ENCODE peak calls at places on chromosome 1, in seven cellular contexts. E is IMR-90, I is stomach, U is K562, L is breast epithelium, Z is esophagus squamous epithelium, R is prostate gland. N is an unnamed sample. For H3K4me1, the result is how much of the 10 kb centered on the place peaks cover.

GRCh38 chr1:27402349-27402754 is 9.9 kb downstream of the GPR3 start:
- DNase-seq in E (peak), I (peak), U (no peak), L (peak), Z (no peak), R (peak), N (peak)

GRCh38 chr1:112359961-112360767 is 35.9 kb upstream of the CTTNBP2NL start:
- DNase-seq in E (peak), I (peak), U (no peak), L (peak), Z (no peak), R (peak), N (peak)

GRCh38 chr1:246161626-246162025 is 345.5 kb downstream of the SMYD3 start:
- DNase-seq in E (peak), I (no peak), U (no peak), L (no peak), Z (no peak), R (no peak), N (peak)

GRCh38 chr1:201084171-201084766 is 28.0 kb downstream of the CACNA1S start:
- DNase-seq in E (no peak), I (no peak), U (no peak), L (no peak), Z (no peak), R (no peak), N (no peak)

GRCh38 chr1:53733975-53734649 is 4.9 kb downstream of the GLIS1 start:
- DNase-seq in E (peak), I (no peak), U (no peak), L (no peak), Z (no peak), R (no peak), N (no peak)

GRCh38 chr1:41221995-41222991 is 19.8 kb downstream of the SCMH1 start:
- DNase-seq in E (no peak), I (no peak), U (no peak), L (no peak), Z (no peak), R (no peak), N (no peak)

GRCh38 chr1:23217421-23218115 is at the start of gene HTR1D:
- DNase-seq in E (no peak), I (no peak), U (peak), L (no peak), Z (no peak), R (no peak), N (no peak)

GRCh38 chr1:245953876-245954660 is 553.0 kb downstream of the SMYD3 start:
- DNase-seq in E (no peak), I (no peak), U (no peak), L (no peak), Z (no peak), R (no peak), N (no peak)

GRCh38 chr1:27863552-27863943 is 8.8 kb upstream of the THEMIS2 start:
- DNase-seq in E (no peak), I (no peak), U (no peak), L (no peak), Z (no peak), R (no peak), N (peak)

GRCh38 chr1:237814319-237814924 is 76.3 kb downstream of the ZP4 start:
- DNase-seq in E (peak), I (no peak), U (no peak), L (no peak), Z (no peak), R (no peak), N (no peak)

GRCh38 chr1:44777969-44778635 is 2.8 kb downstream of the RPS8 start:
- DNase-seq in E (no peak), I (no peak), U (no peak), L (no peak), Z (no peak), R (no peak), N (no peak)
- TF ChIP-seq POLR2A in E (no peak), I (no peak), U (peak), L (no peak), Z (no peak), R (no peak), N (no peak)

GRCh38 chr1:10516244-10516643 is 41.5 kb downstream of the PEX14 start:
- DNase-seq in E (no peak), I (no peak), U (no peak), L (no peak), Z (no peak), R (peak), N (no peak)
- H3K4me1 ChIP-seq in E (under half), I (under half), U (under half), L (under half), Z (under half), R (under half), N (under half)

DNA sequence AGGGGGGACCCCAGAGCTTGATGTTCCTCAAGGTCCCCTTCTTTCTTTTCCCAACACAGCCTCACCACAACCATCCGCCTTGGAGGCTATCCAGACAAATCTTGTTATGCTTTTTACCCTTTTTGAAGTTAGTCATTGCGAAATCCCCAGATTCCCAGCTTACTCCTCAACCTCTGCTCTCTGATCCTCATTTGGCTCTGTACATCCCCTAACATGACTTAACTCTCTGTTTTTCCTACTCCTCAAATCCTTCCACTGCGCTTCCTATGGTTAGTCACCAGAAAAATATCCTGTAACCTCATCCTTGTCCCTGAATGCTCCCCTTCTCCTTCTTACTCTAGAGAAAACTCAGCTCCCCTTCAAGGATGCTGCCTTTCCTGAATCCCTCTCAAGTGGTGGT is 189.1 kb upstream of the POU3F1 start:
- DNase-seq in E (peak), I (no peak), U (no peak), L (no peak), Z (no peak), R (no peak), N (no peak)
- H3K4me3 ChIP-seq in E (no peak), I (no peak), U (no peak), L (no peak), Z (no peak), R (no peak), N (no peak)

GRCh38 chr1:151790940-151791651 is 796 bp upstream of the TDRKH start:
- DNase-seq in E (no peak), I (no peak), U (peak), L (no peak), Z (no peak), R (no peak), N (no peak)

GRCh38 chr1:151787689-151788088 is 2.6 kb downstream of the TDRKH start:
- DNase-seq in E (no peak), I (no peak), U (no peak), L (no peak), Z (no peak), R (no peak), N (no peak)

DNA sequence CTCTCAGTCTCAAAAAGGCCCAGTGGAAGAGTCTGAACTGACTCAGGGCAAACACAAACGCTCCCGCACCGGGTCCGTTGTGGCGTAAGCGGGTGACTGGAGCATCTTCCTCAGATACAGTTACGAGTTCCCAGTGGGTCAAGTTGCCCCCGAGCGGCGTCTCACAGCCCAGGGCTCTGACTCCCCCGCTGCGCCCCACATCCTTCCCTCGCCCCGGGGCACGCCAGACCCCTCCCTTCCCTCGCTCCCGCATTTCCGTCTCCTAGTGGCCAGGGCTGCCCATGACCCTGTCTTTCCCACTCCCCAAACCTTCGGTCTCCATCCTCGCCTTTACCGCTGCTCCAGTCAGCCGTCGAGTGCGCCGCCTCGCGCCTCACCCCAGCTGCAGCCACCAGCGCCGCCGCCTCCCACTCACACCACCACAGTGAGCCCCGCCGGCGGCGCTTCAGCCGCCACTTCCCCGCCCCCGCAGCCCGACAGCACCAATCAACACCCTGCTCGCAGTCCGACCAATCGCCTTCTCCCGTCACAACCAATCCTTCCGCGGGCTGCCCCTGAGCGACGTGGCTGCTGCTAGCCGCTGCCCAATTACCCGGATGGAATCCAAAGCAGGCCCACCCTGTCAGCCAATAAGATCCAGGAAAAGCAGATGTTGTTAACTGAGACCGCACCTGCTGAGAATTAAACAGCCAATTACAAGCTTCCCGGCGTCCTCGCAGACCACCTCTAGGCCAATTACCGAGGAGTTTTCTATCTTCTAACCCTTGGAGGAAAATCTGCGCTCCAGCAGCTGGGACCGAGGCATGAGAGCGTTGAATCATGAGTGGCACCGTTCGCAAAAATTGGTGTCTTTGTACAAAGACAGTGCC is at the start of gene TDRKH:
- DNase-seq in E (peak), I (peak), U (peak), L (peak), Z (peak), R (peak), N (peak)
- TF ChIP-seq POLR2A in E (no peak), I (no peak), U (peak), L (no peak), Z (peak), R (peak), N (peak)

GRCh38 chr1:34070201-34070836 is 94.7 kb downstream of the CSMD2 start:
- DNase-seq in E (no peak), I (no peak), U (no peak), L (no peak), Z (no peak), R (no peak), N (no peak)

GRCh38 chr1:34073028-34073730 is 91.9 kb downstream of the CSMD2 start:
- DNase-seq in E (no peak), I (no peak), U (no peak), L (no peak), Z (no peak), R (no peak), N (no peak)
- H3K4me1 ChIP-seq in E (under half), I (under half), U (under half), L (under half), Z (under half), R (under half), N (under half)

GRCh38 chr1:198655464-198656121 is 16.8 kb downstream of the PTPRC start:
- DNase-seq in E (no peak), I (no peak), U (no peak), L (no peak), Z (no peak), R (no peak), N (no peak)
- H3K4me3 ChIP-seq in E (no peak), I (no peak), U (no peak), L (no peak), Z (no peak), R (no peak), N (no peak)

DNA sequence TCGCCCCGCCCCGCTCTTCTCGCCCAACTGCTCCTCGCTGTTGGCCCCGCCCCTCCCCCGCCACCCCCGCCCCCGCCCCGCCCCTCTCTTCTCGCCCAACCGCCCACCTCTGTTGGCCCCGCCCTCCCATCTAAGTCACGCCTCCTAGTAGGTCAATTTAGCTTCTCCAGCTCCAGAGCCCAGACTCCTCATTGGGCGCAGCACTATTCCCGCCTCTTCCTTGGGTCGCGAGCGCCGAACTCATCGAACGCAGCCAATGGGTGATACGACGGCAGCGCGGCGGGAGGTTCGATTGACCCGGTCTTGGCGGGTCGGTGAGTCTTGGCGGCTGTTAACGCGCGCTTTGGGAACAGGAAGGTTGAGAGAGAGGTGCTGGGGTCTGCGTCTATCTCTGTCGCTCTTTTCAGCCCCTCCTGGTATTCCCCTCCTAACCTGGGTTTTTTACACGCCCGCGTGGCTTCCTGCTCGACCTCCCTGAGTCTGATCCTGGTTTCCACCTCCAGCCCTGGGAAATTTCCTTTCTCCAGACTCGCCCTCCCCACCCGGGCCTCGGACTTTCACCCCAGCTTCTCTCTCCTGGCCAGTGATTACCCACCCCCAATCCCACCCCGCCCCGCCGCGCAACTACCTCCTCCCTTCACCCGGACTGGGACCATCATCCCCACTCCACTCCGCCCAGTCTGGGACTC is at the start of gene RAD54L:
- DNase-seq in E (peak), I (peak), U (peak), L (peak), Z (peak), R (peak), N (peak)
- TF ChIP-seq POLR2A in E (peak), I (no peak), U (peak), L (no peak), Z (no peak), R (peak), N (no peak)

DNA sequence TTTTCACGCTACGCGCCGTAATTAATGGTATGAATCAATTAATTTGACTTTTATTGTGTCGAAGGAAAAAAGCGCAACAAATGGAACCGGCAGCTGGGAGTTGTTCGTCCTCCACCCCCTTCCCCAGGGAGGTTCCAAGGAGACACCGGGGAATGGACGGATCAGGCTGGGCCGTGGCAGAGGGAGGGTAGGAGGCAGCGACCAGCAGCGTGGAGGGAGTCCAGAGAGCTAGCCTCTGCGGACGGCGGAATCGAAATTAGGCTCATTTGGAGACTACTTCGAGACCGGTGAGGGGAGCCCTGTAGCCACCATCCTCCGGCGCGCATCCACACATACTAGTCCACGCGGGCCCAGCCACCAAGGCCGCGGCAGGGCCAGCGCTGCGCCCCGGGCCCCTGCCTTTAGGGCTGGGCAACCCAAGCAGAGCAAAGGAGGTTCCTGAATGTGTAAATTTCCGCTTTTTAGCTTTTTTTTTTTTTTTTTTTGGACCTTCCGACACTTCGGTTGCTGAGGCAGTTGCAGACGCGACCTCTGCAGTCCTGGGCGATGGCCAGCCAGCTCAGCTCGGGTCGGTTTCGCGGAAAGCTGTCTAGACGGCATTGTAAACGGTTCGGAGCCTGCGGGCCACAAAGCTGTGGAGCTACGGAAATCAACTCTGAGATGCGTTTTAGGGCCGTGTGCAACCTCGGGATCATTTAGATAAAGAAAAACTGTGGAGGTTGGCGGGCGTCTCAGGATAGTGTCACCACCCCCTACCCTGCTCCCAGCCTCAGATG is 2.2 kb upstream of the FOXD3 start:
- DNase-seq in E (no peak), I (no peak), U (no peak), L (no peak), Z (no peak), R (no peak), N (no peak)
- H3K4me1 ChIP-seq in E (under half), I (under half), U (under half), L (under half), Z (under half), R (under half), N (under half)

GRCh38 chr1:59150537-59151386 is 146.1 kb upstream of the FGGY start:
- DNase-seq in E (peak), I (peak), U (no peak), L (peak), Z (no peak), R (no peak), N (peak)
- H3K4me3 ChIP-seq in E (peak), I (no peak), U (no peak), L (peak), Z (no peak), R (no peak), N (no peak)

DNA sequence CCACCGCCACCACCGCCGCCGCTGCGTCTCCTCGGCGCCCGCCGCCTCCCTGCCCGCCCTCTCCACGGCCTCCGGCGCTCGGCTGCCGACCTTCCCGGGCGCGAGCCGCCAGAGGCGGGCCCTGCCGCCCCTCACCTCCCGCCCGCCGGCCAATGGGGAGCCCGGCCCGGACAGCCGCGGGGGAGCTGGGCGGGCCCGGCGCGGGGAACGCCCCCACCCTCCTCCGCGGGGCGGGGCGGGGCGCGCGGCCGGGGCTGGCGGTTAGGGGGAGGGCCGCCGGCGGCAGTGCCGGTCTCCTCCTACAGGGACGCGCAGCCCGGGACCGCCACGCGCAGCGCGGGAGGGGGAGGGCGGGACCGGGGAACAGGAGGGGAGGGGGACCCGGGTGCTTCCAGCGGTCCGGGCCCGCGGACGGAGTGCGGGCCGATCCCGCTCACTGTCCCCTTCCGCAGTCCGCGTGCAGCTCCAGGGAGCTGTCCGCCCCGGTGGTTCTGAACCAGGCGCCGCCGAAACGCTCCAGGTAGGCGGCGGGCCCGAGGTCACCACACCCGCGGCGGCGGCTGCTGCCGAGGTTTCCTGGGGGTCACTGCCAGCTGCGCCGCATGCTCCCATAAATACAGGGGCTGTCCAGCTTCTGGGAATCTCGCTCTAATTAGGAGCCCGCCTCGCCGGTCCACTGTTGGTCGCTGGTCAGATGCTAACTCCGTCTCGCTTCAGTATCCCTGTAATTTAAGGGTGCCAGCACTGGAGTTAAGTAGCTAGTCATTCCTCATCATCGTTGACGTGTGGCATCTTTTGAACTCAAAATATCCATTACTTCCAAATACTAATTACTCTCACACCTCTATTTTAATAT is at the start of gene PGBD5:
- DNase-seq in E (peak), I (peak), U (peak), L (peak), Z (no peak), R (peak), N (peak)
- TF ChIP-seq POLR2A in E (no peak), I (no peak), U (no peak), L (no peak), Z (no peak), R (no peak), N (peak)

N was measured in adrenal gland.